ENCODE peak calls at places on chromosome 1, in six cellular contexts. One of them, this sample, is unnamed.

GRCh38 chr1:246492611-246493245 is 14.4 kb downstream of the SMYD3 start:
- DNase-seq in WTC11: peak
- DNase-seq in HepG2: peak
- DNase-seq in K562: peak
- DNase-seq in GM23338: peak
- DNase-seq in H1: peak
- DNase-seq in this sample: no peak

GRCh38 chr1:116243673-116244101 is 129.4 kb upstream of the ATP1A1 start:
- DNase-seq in K562: no peak
- DNase-seq in HepG2: no peak
- DNase-seq in WTC11: no peak
- DNase-seq in GM23338: no peak
- DNase-seq in H1: no peak
- DNase-seq in this sample: no peak

GRCh38 chr1:222394224-222394623 is 153.7 kb downstream of the HHIPL2 start:
- DNase-seq in K562: no peak
- DNase-seq in H1: no peak
- DNase-seq in WTC11: no peak
- DNase-seq in HepG2: no peak
- DNase-seq in GM23338: no peak
- DNase-seq in this sample: no peak

GRCh38 chr1:211750599-211750998 is 75.2 kb upstream of the NEK2 start:
- DNase-seq in GM23338: no peak
- DNase-seq in H1: no peak
- DNase-seq in HepG2: no peak
- DNase-seq in WTC11: no peak
- DNase-seq in K562: no peak
- DNase-seq in this sample: no peak

GRCh38 chr1:224894915-224895314 is 34.6 kb upstream of the DNAH14 start:
- DNase-seq in WTC11: no peak
- DNase-seq in K562: peak
- DNase-seq in GM23338: peak
- DNase-seq in HepG2: peak
- DNase-seq in H1: no peak
- DNase-seq in this sample: no peak

GRCh38 chr1:170893655-170894297 is 41.6 kb upstream of the MROH9 start:
- DNase-seq in K562: no peak
- DNase-seq in GM23338: no peak
- DNase-seq in H1: no peak
- DNase-seq in WTC11: no peak
- DNase-seq in HepG2: no peak
- DNase-seq in this sample: no peak

GRCh38 chr1:172476218-172476811 is 32.4 kb upstream of the PIGC start:
- DNase-seq in K562: no peak
- DNase-seq in H1: no peak
- DNase-seq in HepG2: no peak
- DNase-seq in GM23338: no peak
- DNase-seq in WTC11: no peak
- DNase-seq in this sample: no peak

GRCh38 chr1:228687562-228687961 is 47.7 kb upstream of the RHOU start:
- DNase-seq in GM23338: no peak
- DNase-seq in HepG2: no peak
- DNase-seq in H1: no peak
- DNase-seq in K562: no peak
- DNase-seq in WTC11: no peak
- DNase-seq in this sample: no peak

GRCh38 chr1:4396571-4396970 is 257.8 kb upstream of the AJAP1 start:
- DNase-seq in GM23338: no peak
- DNase-seq in K562: no peak
- DNase-seq in H1: no peak
- DNase-seq in HepG2: no peak
- DNase-seq in WTC11: no peak
- DNase-seq in this sample: no peak

GRCh38 chr1:9758559-9759121 is 65.1 kb downstream of the CLSTN1 start:
- DNase-seq in HepG2: no peak
- DNase-seq in GM23338: no peak
- DNase-seq in WTC11: no peak
- DNase-seq in H1: no peak
- DNase-seq in K562: no peak
- DNase-seq in this sample: no peak
- TF ChIP-seq CREB1 in HepG2: no peak
- TF ChIP-seq CREB1 in GM23338: no peak
- TF ChIP-seq CREB1 in WTC11: no peak
- TF ChIP-seq CREB1 in H1: no peak
- TF ChIP-seq CREB1 in K562: no peak
- TF ChIP-seq CREB1 in this sample: no peak

DNA sequence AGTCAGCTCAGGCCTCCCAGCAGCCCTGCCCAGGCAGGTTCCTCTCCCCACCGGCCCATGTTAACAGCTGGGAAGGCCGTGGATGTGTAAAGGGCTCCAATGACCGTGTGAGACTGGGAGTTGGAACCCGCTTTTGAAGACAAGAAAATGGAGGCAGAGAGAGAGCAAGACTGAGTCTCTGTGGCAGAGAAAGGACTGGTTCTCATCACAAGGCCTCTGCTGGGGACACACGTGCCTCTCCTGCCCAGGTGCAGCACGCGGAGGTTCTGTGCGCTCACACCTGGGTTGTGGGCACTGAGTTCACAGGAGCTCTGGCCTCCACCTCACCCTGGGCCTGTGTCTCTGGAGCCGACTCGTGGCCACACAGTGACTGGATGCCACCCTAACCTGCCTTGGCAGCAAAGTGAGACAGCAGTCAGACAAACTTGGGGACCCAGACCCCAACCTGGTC is 27.0 kb downstream of the RUNX3 start:
- DNase-seq in HepG2: no peak
- DNase-seq in K562: no peak
- DNase-seq in GM23338: no peak
- DNase-seq in H1: peak
- DNase-seq in WTC11: no peak
- DNase-seq in this sample: no peak
- TF ChIP-seq CREB1 in HepG2: no peak
- TF ChIP-seq CREB1 in K562: no peak
- TF ChIP-seq CREB1 in GM23338: no peak
- TF ChIP-seq CREB1 in H1: no peak
- TF ChIP-seq CREB1 in WTC11: no peak
- TF ChIP-seq CREB1 in this sample: no peak

GRCh38 chr1:154490327-154490726 is 11.7 kb upstream of the TDRD10 start:
- DNase-seq in H1: no peak
- DNase-seq in WTC11: no peak
- DNase-seq in GM23338: no peak
- DNase-seq in HepG2: no peak
- DNase-seq in K562: peak
- DNase-seq in this sample: no peak

GRCh38 chr1:154496381-154496780 is 5.6 kb upstream of the TDRD10 start:
- DNase-seq in WTC11: no peak
- DNase-seq in HepG2: no peak
- DNase-seq in H1: no peak
- DNase-seq in GM23338: no peak
- DNase-seq in K562: no peak
- DNase-seq in this sample: no peak

GRCh38 chr1:154495496-154496273 is 6.3 kb upstream of the TDRD10 start:
- DNase-seq in HepG2: no peak
- DNase-seq in H1: no peak
- DNase-seq in GM23338: no peak
- DNase-seq in WTC11: no peak
- DNase-seq in K562: no peak
- DNase-seq in this sample: no peak

GRCh38 chr1:154492115-154492514 is 9.9 kb upstream of the TDRD10 start:
- DNase-seq in K562: no peak
- DNase-seq in WTC11: no peak
- DNase-seq in H1: no peak
- DNase-seq in GM23338: no peak
- DNase-seq in HepG2: no peak
- DNase-seq in this sample: peak

DNA sequence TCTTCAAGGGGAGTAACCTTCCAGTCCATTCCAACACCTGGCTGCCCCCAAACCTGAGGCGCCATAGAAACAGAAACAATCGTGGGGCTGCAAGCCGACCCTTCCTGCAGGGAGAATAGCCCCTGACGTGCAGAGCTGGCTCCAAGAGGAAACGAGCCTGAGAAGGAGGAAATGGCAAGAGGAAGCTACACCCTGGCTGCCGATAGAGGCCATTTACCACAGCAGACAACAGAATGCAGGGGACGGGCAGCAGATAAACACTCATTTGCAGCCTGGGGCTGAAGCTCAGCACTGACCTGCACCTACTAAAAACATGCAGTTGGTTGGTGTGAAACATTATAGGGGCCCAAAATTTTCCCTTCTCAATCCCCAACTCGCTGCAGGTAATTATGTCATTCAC is 8.7 kb upstream of the TDRD10 start:
- DNase-seq in K562: no peak
- DNase-seq in HepG2: no peak
- DNase-seq in WTC11: peak
- DNase-seq in GM23338: peak
- DNase-seq in H1: no peak
- DNase-seq in this sample: no peak
- TF ChIP-seq CREB1 in K562: no peak
- TF ChIP-seq CREB1 in HepG2: no peak
- TF ChIP-seq CREB1 in WTC11: no peak
- TF ChIP-seq CREB1 in GM23338: no peak
- TF ChIP-seq CREB1 in H1: no peak
- TF ChIP-seq CREB1 in this sample: no peak

GRCh38 chr1:232519186-232519585 is 110.7 kb downstream of the SIPA1L2 start:
- DNase-seq in H1: no peak
- DNase-seq in K562: no peak
- DNase-seq in HepG2: no peak
- DNase-seq in GM23338: no peak
- DNase-seq in WTC11: no peak
- DNase-seq in this sample: no peak

GRCh38 chr1:232518357-232518756 is 111.6 kb downstream of the SIPA1L2 start:
- DNase-seq in WTC11: no peak
- DNase-seq in GM23338: no peak
- DNase-seq in HepG2: no peak
- DNase-seq in H1: peak
- DNase-seq in K562: no peak
- DNase-seq in this sample: no peak

GRCh38 chr1:232524056-232524455 is 105.9 kb downstream of the SIPA1L2 start:
- DNase-seq in H1: no peak
- DNase-seq in K562: no peak
- DNase-seq in WTC11: no peak
- DNase-seq in HepG2: no peak
- DNase-seq in GM23338: no peak
- DNase-seq in this sample: no peak

GRCh38 chr1:232521660-232522059 is 108.3 kb downstream of the SIPA1L2 start:
- DNase-seq in HepG2: no peak
- DNase-seq in K562: no peak
- DNase-seq in WTC11: no peak
- DNase-seq in H1: no peak
- DNase-seq in GM23338: no peak
- DNase-seq in this sample: no peak

GRCh38 chr1:232522189-232522588 is 107.7 kb downstream of the SIPA1L2 start:
- DNase-seq in H1: no peak
- DNase-seq in WTC11: no peak
- DNase-seq in HepG2: no peak
- DNase-seq in GM23338: no peak
- DNase-seq in K562: no peak
- DNase-seq in this sample: no peak
- TF ChIP-seq CREB1 in H1: no peak
- TF ChIP-seq CREB1 in WTC11: no peak
- TF ChIP-seq CREB1 in HepG2: no peak
- TF ChIP-seq CREB1 in GM23338: no peak
- TF ChIP-seq CREB1 in K562: no peak
- TF ChIP-seq CREB1 in this sample: no peak

GRCh38 chr1:205216588-205216987 is 5.1 kb upstream of the DSTYK start:
- DNase-seq in HepG2: no peak
- DNase-seq in GM23338: peak
- DNase-seq in H1: no peak
- DNase-seq in WTC11: no peak
- DNase-seq in K562: no peak
- DNase-seq in this sample: no peak

GRCh38 chr1:205211839-205212241 is 338 bp upstream of the DSTYK start:
- DNase-seq in GM23338: no peak
- DNase-seq in H1: no peak
- DNase-seq in HepG2: no peak
- DNase-seq in WTC11: no peak
- DNase-seq in K562: no peak
- DNase-seq in this sample: no peak

GRCh38 chr1:205220421-205220820 is 7.3 kb upstream of the TMCC2 start:
- DNase-seq in HepG2: no peak
- DNase-seq in H1: no peak
- DNase-seq in GM23338: no peak
- DNase-seq in K562: no peak
- DNase-seq in WTC11: no peak
- DNase-seq in this sample: no peak

GRCh38 chr1:205214756-205215155 is 3.3 kb upstream of the DSTYK start:
- DNase-seq in GM23338: no peak
- DNase-seq in H1: no peak
- DNase-seq in WTC11: no peak
- DNase-seq in HepG2: no peak
- DNase-seq in K562: no peak
- DNase-seq in this sample: no peak

DNA sequence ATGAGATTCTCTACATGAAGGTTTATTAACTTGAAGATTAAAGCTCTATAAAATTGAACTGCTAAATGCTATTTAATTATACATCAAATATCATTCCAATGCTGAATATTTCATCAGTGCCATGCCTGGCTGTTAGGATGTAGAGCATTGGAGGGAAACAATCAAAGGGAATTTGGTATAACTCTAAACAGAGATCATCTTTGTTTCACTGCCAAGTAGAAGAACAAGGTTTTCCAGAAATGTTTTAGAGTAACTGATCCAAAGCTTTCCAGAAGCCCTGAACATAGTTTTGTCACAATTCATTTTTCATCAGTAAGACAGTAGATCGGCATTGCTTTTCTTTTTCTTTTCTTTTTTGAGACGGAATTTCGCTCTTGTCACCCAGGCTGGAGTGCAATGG is 5.9 kb upstream of the DSTYK start:
- DNase-seq in K562: no peak
- DNase-seq in GM23338: no peak
- DNase-seq in HepG2: no peak
- DNase-seq in H1: no peak
- DNase-seq in WTC11: no peak
- DNase-seq in this sample: no peak
- TF ChIP-seq CREB1 in K562: no peak
- TF ChIP-seq CREB1 in GM23338: no peak
- TF ChIP-seq CREB1 in HepG2: no peak
- TF ChIP-seq CREB1 in H1: no peak
- TF ChIP-seq CREB1 in WTC11: no peak
- TF ChIP-seq CREB1 in this sample: no peak